ENCODE peak calls at places on chromosome 21, in eight cellular contexts. I is psoas muscle, D is GM13976, Z is cardiac fibroblast, J is HL-60, V is astrocyte of the spinal cord, B is activated B cell treated with CpG ODN at 0.5 μM for 24 hours, R is PC-9. T is an unnamed sample.

GRCh38 chr21:38917045-38917774 is 111.5 kb downstream of the ETS2 start:
- DNase-seq in I (no peak), D (no peak), Z (no peak), J (no peak), V (no peak), B (no peak), R (no peak), T (no peak)

GRCh38 chr21:18340387-18340942 is 63.1 kb downstream of the TMPRSS15 start:
- DNase-seq in I (no peak), D (no peak), Z (peak), J (no peak), V (peak), B (no peak), R (no peak), T (no peak)

GRCh38 chr21:33155005-33155404 is 74.7 kb upstream of the IFNAR2 start:
- DNase-seq in I (no peak), D (no peak), Z (no peak), J (no peak), V (no peak), B (no peak), R (no peak), T (no peak)

GRCh38 chr21:34022557-34023335 is 50.6 kb upstream of the MRPS6 start:
- DNase-seq in I (no peak), D (no peak), Z (no peak), J (peak), V (no peak), B (no peak), R (no peak), T (peak)

GRCh38 chr21:39125752-39126485 is 57.3 kb downstream of the PSMG1 start:
- DNase-seq in I (peak), D (peak), Z (peak), J (peak), V (peak), B (no peak), R (peak), T (peak)

GRCh38 chr21:38349111-38349746 is 92.4 kb downstream of the KCNJ15 start:
- DNase-seq in I (no peak), D (no peak), Z (peak), J (no peak), V (peak), B (no peak), R (no peak), T (peak)

GRCh38 chr21:35079181-35079580 is 30.1 kb upstream of the RUNX1 start:
- DNase-seq in I (no peak), D (no peak), Z (no peak), J (no peak), V (no peak), B (no peak), R (no peak), T (no peak)

GRCh38 chr21:17729455-17729854 is 89.7 kb downstream of the C21orf91 start:
- DNase-seq in I (no peak), D (no peak), Z (no peak), J (no peak), V (no peak), B (no peak), R (no peak), T (no peak)

GRCh38 chr21:33976082-33976979 is 60.7 kb upstream of the ATP5PO start:
- DNase-seq in I (no peak), D (peak), Z (peak), J (peak), V (peak), B (no peak), R (peak), T (peak)

GRCh38 chr21:37281993-37282392 is 14.9 kb upstream of the VPS26C start:
- DNase-seq in I (no peak), D (no peak), Z (no peak), J (no peak), V (no peak), B (no peak), R (no peak), T (peak)

GRCh38 chr21:34201441-34201838 is 128.1 kb downstream of the MRPS6 start:
- DNase-seq in I (no peak), D (no peak), Z (no peak), J (no peak), V (no peak), B (no peak), R (no peak), T (no peak)

GRCh38 chr21:32524010-32524719 is 61.2 kb downstream of the TCP10L start:
- DNase-seq in I (no peak), D (no peak), Z (peak), J (no peak), V (peak), B (no peak), R (peak), T (no peak)

DNA sequence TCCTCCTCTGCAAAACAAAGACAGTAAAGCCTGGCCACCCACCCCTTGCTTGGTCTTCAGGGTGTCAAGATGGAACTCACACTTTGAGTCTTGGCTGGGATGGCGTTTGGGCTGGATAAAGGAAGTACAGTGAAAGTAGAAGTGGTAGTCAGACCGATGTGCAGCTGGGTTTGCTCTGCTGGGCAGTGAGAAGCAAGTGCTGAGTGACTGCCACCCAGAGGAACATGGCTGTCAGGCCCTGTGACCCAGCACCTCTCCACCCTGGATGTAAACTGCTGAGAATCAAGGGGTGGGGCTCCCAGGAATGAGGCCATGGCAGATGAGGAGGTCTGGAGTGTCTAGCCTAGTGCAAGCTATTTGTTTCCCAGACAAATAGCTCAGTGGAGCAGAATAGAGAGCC is 51.2 kb downstream of the POFUT2 start:
- DNase-seq in I (no peak), D (no peak), Z (no peak), J (peak), V (no peak), B (no peak), R (no peak), T (no peak)
- TF ChIP-seq CTCF in I (no peak), D (peak), Z (no peak), J (peak), V (no peak), B (no peak), R (no peak), T (no peak)

GRCh38 chr21:45642122-45642813 is 1.3 kb upstream of the PCBP3 start:
- DNase-seq in I (no peak), D (no peak), Z (no peak), J (peak), V (no peak), B (no peak), R (no peak), T (no peak)

GRCh38 chr21:45639206-45640000 is 4.1 kb upstream of the PCBP3 start:
- DNase-seq in I (no peak), D (peak), Z (peak), J (no peak), V (peak), B (no peak), R (no peak), T (no peak)

GRCh38 chr21:45640001-45640887 is 3.3 kb upstream of the PCBP3 start:
- DNase-seq in I (no peak), D (peak), Z (no peak), J (no peak), V (no peak), B (no peak), R (no peak), T (no peak)

GRCh38 chr21:45641480-45642035 is 2.0 kb upstream of the PCBP3 start:
- DNase-seq in I (no peak), D (no peak), Z (no peak), J (no peak), V (no peak), B (no peak), R (no peak), T (no peak)

DNA sequence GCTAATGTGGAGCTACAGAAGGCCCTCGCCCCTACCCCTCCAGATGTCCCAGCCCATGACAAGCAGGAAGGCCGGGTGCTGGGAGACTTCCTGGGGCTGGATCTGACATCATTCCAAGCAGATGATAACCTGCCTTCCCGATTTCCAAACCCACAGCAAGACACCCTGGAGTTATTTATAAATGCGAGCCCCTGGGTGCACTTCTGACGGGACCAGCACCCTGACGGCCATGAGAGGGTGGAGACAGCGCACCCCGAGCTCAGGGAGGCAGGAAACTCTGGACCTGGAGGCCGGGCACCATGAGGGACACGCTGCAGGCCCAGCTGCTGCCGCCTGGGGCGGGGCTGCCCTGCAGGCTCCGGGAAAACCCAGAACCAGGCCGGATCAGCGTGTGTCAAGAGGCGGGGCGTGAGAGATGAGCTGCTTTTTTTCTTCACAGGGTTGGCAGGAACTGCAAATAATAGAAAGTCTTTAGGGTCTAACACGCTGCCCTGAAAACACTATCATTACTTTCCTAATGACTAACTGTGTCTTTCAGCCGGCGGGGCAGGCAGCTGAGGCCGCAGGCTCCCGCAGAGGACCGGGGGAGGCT is 2.5 kb upstream of the PCBP3 start:
- DNase-seq in I (no peak), D (peak), Z (peak), J (no peak), V (peak), B (no peak), R (no peak), T (no peak)
- TF ChIP-seq CTCF in I (no peak), D (no peak), Z (peak), J (no peak), V (peak), B (no peak), R (no peak), T (no peak)

GRCh38 chr21:42384184-42384583 is 11.7 kb downstream of the TMPRSS3 start:
- DNase-seq in I (no peak), D (no peak), Z (no peak), J (no peak), V (no peak), B (no peak), R (no peak), T (no peak)
- TF ChIP-seq CTCF in I (no peak), D (no peak), Z (no peak), J (no peak), V (no peak), B (no peak), R (no peak), T (no peak)

DNA sequence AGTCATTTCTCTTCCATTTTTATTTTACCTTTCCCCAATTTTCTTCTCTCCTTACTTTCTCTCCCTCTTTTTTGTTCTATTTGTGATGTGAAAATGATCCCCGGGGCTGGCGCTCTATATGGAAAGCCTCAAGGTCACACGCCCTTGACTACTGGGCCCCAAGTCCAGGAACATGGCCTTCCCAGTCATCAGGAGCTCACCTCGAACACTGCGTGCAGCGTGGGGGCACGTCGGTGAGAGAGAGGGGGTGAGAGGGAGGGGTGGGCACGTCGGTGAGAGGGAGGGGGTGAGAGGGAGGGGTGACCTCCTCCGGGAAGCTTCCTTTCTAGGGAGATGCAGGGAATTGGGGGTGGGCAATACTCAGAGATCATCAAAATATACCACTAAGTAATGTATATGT is 94.6 kb upstream of the TMPRSS2 start:
- DNase-seq in I (no peak), D (no peak), Z (no peak), J (no peak), V (no peak), B (no peak), R (no peak), T (no peak)
- TF ChIP-seq CTCF in I (no peak), D (no peak), Z (no peak), J (no peak), V (no peak), B (no peak), R (no peak), T (no peak)

GRCh38 chr21:23694396-23694795 is 1912.9 kb downstream of the MRPL39 start:
- DNase-seq in I (no peak), D (no peak), Z (no peak), J (no peak), V (no peak), B (no peak), R (no peak), T (no peak)
- TF ChIP-seq CTCF in I (no peak), D (no peak), Z (no peak), J (no peak), V (no peak), B (no peak), R (no peak), T (no peak)

DNA sequence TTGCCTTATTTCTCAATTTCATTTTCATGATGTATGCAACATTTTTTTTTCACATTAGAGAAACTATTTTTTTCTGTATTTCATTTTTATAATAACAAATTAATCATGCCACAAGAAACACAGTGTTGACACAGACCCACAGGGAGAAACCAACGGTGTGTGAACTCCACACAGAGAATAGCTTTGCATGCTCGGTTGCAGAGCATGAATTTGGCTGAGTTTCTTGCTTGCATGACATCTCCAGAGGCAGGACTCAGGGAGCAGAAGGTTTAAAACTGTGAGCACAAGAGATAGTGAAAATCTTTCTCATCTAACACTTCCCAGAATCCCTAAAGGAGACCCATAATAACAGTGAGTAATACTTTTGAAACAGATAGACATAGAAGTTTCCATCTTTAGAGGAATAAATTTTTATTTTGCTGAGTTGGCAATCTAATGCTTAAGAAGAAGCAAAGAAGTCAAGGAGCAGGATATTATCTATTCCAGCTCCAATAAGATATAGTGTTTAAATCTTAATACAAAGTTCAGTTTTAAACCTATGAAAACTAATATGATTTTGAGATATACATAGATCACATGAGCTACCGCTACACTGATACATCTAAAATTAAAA is 890.9 kb downstream of the MRPL39 start:
- DNase-seq in I (no peak), D (no peak), Z (peak), J (no peak), V (peak), B (no peak), R (no peak), T (no peak)
- TF ChIP-seq CTCF in I (no peak), D (no peak), Z (no peak), J (no peak), V (no peak), B (no peak), R (no peak), T (no peak)

GRCh38 chr21:27213328-27213727 is 246.4 kb upstream of the ADAMTS5 start:
- DNase-seq in I (no peak), D (no peak), Z (peak), J (no peak), V (no peak), B (no peak), R (no peak), T (no peak)
- TF ChIP-seq CTCF in I (no peak), D (no peak), Z (peak), J (no peak), V (peak), B (no peak), R (no peak), T (no peak)

GRCh38 chr21:29349702-29350101 is 51.0 kb downstream of the BACH1 start:
- DNase-seq in I (no peak), D (no peak), Z (no peak), J (no peak), V (no peak), B (no peak), R (no peak), T (no peak)
- TF ChIP-seq CTCF in I (no peak), D (no peak), Z (no peak), J (no peak), V (no peak), B (no peak), R (no peak), T (no peak)

T was measured in activated CD8-positive, alpha-beta T cell treated with anti-CD3 and anti-CD28 coated beads for 36 hours.